ENCODE peak calls at places on chromosomes 7 and 10, in six cellular contexts. T is bronchial epithelial cell, O is AG04450, H is kidney, I is heart right ventricle, Z is left ventricle myocardium inferior. Q is an unnamed sample.

GRCh38 chr7:134940711-134941110 is 45.6 kb upstream of the AGBL3 start:
- DNase-seq in T (no peak), O (no peak), H (no peak), I (no peak), Z (no peak), Q (no peak)

GRCh38 chr7:95102662-95103061 is 195.3 kb downstream of the PPP1R9A start:
- DNase-seq in T (peak; percentile 62), O (no peak), H (no peak), I (no peak), Z (no peak), Q (peak; percentile 29)

GRCh38 chr10:10293431-10293830 is 724.2 kb upstream of the CELF2 start:
- DNase-seq in T (no peak), O (no peak), H (no peak), I (peak; percentile 53), Z (no peak), Q (peak; percentile 9)

GRCh38 chr10:43461950-43462349 is 25.0 kb downstream of the ZNF487 start:
- DNase-seq in T (peak; percentile 75), O (peak; percentile 66), H (no peak), I (peak; percentile 59), Z (no peak), Q (peak; percentile 94)

GRCh38 chr7:98022531-98022930 is 32.5 kb upstream of the OCM2 start:
- DNase-seq in T (no peak), O (no peak), H (peak; percentile 41), I (no peak), Z (no peak), Q (no peak)

GRCh38 chr7:69599211-69599878 is 1.1 kb downstream of the AUTS2 start:
- DNase-seq in T (no peak), O (no peak), H (peak; percentile 72), I (no peak), Z (no peak), Q (no peak)

GRCh38 chr10:91953600-91954140 is 30.1 kb downstream of the BTAF1 start:
- DNase-seq in T (peak; percentile 26), O (no peak), H (no peak), I (no peak), Z (no peak), Q (no peak)

GRCh38 chr7:76077435-76077834 is 29.5 kb downstream of the MDH2 start:
- DNase-seq in T (no peak), O (no peak), H (no peak), I (no peak), Z (no peak), Q (no peak)

GRCh38 chr7:140304071-140304799 is 94.1 kb downstream of the SLC37A3 start:
- DNase-seq in T (peak; percentile 26), O (no peak), H (no peak), I (no peak), Z (no peak), Q (peak; percentile 70)

GRCh38 chr7:70647801-70648491 is 484.0 kb upstream of the GALNT17 start:
- DNase-seq in T (peak; percentile 94), O (no peak), H (no peak), I (no peak), Z (no peak), Q (peak; percentile 29)

GRCh38 chr7:46811529-46811928 is 770.4 kb downstream of the TNS3 start:
- DNase-seq in T (peak; percentile 47), O (peak; percentile 77), H (peak; percentile 71), I (peak; percentile 72), Z (peak; percentile 35), Q (peak; percentile 90)

GRCh38 chr7:67019562-67020390 is 23.1 kb downstream of the TYW1 start:
- DNase-seq in T (peak; percentile 10), O (no peak), H (no peak), I (no peak), Z (no peak), Q (no peak)

GRCh38 chr10:110833234-110833940 is 38.3 kb upstream of the PDCD4 start:
- DNase-seq in T (no peak), O (no peak), H (no peak), I (no peak), Z (no peak), Q (no peak)

GRCh38 chr7:111752022-111752582 is 189.8 kb upstream of the IMMP2L start:
- DNase-seq in T (peak; percentile 43), O (no peak), H (no peak), I (peak; percentile 53), Z (peak; percentile 35), Q (peak; percentile 71)

GRCh38 chr7:36615877-36616276 is 108.4 kb downstream of the AOAH start:
- DNase-seq in T (no peak), O (no peak), H (no peak), I (no peak), Z (no peak), Q (no peak)

DNA sequence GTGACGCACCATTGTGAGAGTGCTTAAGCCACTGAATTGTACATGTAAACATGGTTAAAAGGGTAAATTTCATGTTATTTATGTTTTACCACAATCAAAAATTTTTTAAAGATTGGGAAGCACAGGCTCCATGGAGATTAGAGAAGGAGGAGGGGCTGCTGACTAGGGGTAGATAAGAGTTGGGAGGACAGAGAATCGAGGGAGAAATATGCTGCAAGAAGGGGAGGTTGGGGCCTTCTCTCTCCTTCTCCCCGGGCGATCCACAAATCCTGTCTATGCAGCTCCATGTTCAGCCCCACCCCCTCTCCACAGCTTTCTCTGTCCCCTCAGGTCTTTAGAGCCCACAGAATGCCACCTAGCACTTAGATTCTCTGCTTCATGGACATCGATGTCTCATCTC is 12.1 kb downstream of the ZNF467 start:
- DNase-seq in T (no peak), O (no peak), H (no peak), I (no peak), Z (no peak), Q (no peak)
- TF ChIP-seq CTCF in T (no peak), O (no peak), H (no peak), I (no peak), Z (no peak), Q (no peak)

GRCh38 chr10:62924344-62924748 is 108.2 kb upstream of the EGR2 start:
- DNase-seq in T (no peak), O (no peak), H (peak; percentile 58), I (no peak), Z (no peak), Q (no peak)
- H3K4me3 ChIP-seq in T (no peak overlapping the region), O (no peak overlapping the region), H (no peak overlapping the region), I (no peak overlapping the region), Z (no peak overlapping the region), Q (no peak overlapping the region)

GRCh38 chr7:42237891-42238531 is 1.0 kb upstream of the GLI3 start:
- DNase-seq in T (no peak), O (no peak), H (peak; percentile 94), I (peak; percentile 76), Z (peak; percentile 75), Q (peak; percentile 70)

GRCh38 chr7:42240416-42240815 is 3.4 kb upstream of the GLI3 start:
- DNase-seq in T (no peak), O (no peak), H (no peak), I (no peak), Z (no peak), Q (no peak)

GRCh38 chr7:42237162-42237821 is at the start of gene GLI3:
- DNase-seq in T (peak; percentile 81), O (peak; percentile 77), H (peak; percentile 96), I (peak; percentile 90), Z (peak; percentile 88), Q (peak; percentile 95)

GRCh38 chr7:42236266-42237161 is 495 bp downstream of the GLI3 start:
- DNase-seq in T (peak; percentile 28), O (no peak), H (peak; percentile 86), I (peak; percentile 49), Z (peak; percentile 49), Q (peak; percentile 70)

DNA sequence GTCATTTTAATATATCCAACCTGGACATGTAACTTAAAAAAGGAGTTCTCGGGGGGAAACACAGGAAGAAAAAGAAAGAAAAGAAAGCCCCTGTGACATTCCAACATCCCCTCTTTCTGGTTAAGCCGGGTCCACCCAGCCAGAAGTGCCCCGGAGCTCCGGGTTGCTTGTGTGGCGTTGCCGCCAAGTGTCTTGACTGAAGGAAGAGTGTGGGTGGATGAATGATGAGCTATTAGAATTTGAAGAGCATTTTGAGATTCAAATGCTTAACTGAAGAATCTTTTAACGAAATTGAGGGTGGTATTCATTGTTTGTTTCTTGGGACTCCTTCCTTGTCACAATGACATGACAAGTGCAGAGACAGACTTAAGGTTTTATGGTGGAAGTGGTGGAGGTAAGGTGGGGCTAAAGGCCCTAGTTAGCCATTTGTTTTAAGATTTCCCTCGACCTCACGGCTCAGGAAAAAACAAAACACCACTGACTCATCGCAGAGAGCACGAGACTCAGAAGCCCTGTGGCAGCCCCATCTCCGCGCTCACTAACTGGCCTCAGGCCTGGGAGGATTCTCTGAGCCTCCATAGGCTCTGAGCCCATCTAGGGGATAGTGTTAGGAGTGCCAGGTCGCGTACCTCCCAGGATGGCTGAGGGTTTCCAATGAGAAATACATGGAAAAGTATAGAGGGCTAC is 1.8 kb upstream of the GLI3 start:
- DNase-seq in T (peak; percentile 69), O (peak; percentile 34), H (no peak), I (no peak), Z (no peak), Q (peak; percentile 85)
- TF ChIP-seq CTCF in T (no peak), O (no peak), H (no peak), I (no peak), Z (no peak), Q (no peak)

GRCh38 chr7:30911561-30911969 is at the start of gene AQP1:
- DNase-seq in T (no peak), O (no peak), H (peak; percentile 82), I (peak; percentile 92), Z (peak; percentile 86), Q (peak; percentile 53)

GRCh38 chr7:30910369-30911073 is 1.1 kb upstream of the AQP1 start:
- DNase-seq in T (no peak), O (no peak), H (no peak), I (no peak), Z (no peak), Q (no peak)

GRCh38 chr7:30912454-30912985 is 867 bp downstream of the AQP1 start:
- DNase-seq in T (no peak), O (no peak), H (no peak), I (no peak), Z (no peak), Q (no peak)

GRCh38 chr7:30912021-30912420 is 368 bp downstream of the AQP1 start:
- DNase-seq in T (no peak), O (no peak), H (no peak), I (no peak), Z (no peak), Q (no peak)

GRCh38 chr7:30911133-30911532 is 520 bp upstream of the AQP1 start:
- DNase-seq in T (no peak), O (no peak), H (no peak), I (no peak), Z (no peak), Q (no peak)
- H3K4me3 ChIP-seq in T (no peak overlapping the region), O (no peak overlapping the region), H (no peak overlapping the region), I (peak overlapping the region; percentile 37), Z (peak overlapping the region; percentile 70), Q (no peak overlapping the region)

GRCh38 chr7:147547252-147547897 is 1043.2 kb upstream of the C7orf33 start:
- DNase-seq in T (peak; percentile 35), O (no peak), H (no peak), I (no peak), Z (no peak), Q (peak; percentile 46)
- TF ChIP-seq CTCF in T (peak; percentile 48), O (peak; percentile 52), H (peak; percentile 36), I (peak; percentile 21), Z (peak; percentile 8), Q (peak; percentile 69)

GRCh38 chr7:26369519-26370385 is 78.1 kb downstream of the SNX10 start:
- DNase-seq in T (peak; percentile 41), O (no peak), H (no peak), I (peak; percentile 40), Z (no peak), Q (peak; percentile 66)
- H3K4me3 ChIP-seq in T (no peak overlapping the region), O (no peak overlapping the region), H (peak overlapping the region; percentile 21), I (no peak overlapping the region), Z (peak overlapping the region; percentile 4), Q (no peak overlapping the region)